ENCODE peak calls at places on chromosomes 5 and 9, in seven cellular contexts. Y, B, N, C, Q, P and L are unnamed samples.

GRCh38 chr5:168424506-168425298 is 61.6 kb upstream of the RARS1 start:
- DNase-seq in Y (no peak), B (no peak), N (no peak), C (no peak), Q (no peak), P (no peak), L (no peak)

GRCh38 chr9:129398101-129398795 is 220.2 kb upstream of the IER5L start:
- DNase-seq in Y (no peak), B (no peak), N (no peak), C (no peak), Q (peak; percentile 27), P (no peak), L (no peak)

GRCh38 chr9:69130456-69131441 is 43.3 kb upstream of the TJP2 start:
- DNase-seq in Y (no peak), B (no peak), N (no peak), C (no peak), Q (no peak), P (no peak), L (no peak)

GRCh38 chr5:140114341-140115185 is 654 bp downstream of the PURA start:
- DNase-seq in Y (no peak), B (no peak), N (no peak), C (peak; percentile 45), Q (peak; percentile 69), P (no peak), L (peak; percentile 84)

GRCh38 chr9:109906766-109907382 is 126.9 kb downstream of the PALM2AKAP2 start:
- DNase-seq in Y (no peak), B (no peak), N (peak; percentile 8), C (no peak), Q (no peak), P (no peak), L (no peak)

GRCh38 chr9:112337547-112337946 is 4.1 kb upstream of the PTBP3 start:
- DNase-seq in Y (no peak), B (no peak), N (peak; percentile 80), C (no peak), Q (no peak), P (no peak), L (no peak)

GRCh38 chr9:111726949-111727348 is 65.5 kb downstream of the GNG10 start:
- DNase-seq in Y (no peak), B (no peak), N (no peak), C (no peak), Q (no peak), P (no peak), L (no peak)

GRCh38 chr9:17480966-17481365 is 97.9 kb upstream of the SH3GL2 start:
- DNase-seq in Y (no peak), B (no peak), N (no peak), C (no peak), Q (no peak), P (no peak), L (no peak)

GRCh38 chr9:91395106-91395552 is 28.5 kb downstream of the NFIL3 start:
- DNase-seq in Y (no peak), B (no peak), N (peak; percentile 88), C (no peak), Q (no peak), P (no peak), L (no peak)

GRCh38 chr5:139205144-139205543 is 7.0 kb upstream of the SIL1 start:
- DNase-seq in Y (no peak), B (no peak), N (no peak), C (no peak), Q (no peak), P (no peak), L (no peak)

GRCh38 chr9:75265525-75265972 is 177.2 kb downstream of the OSTF1 start:
- DNase-seq in Y (peak; percentile 7), B (peak; percentile 15), N (peak; percentile 30), C (peak; percentile 29), Q (peak; percentile 28), P (no peak), L (peak; percentile 39)

GRCh38 chr9:91156451-91157234 is 205.1 kb downstream of the AUH start:
- DNase-seq in Y (no peak), B (no peak), N (no peak), C (no peak), Q (no peak), P (no peak), L (no peak)

DNA sequence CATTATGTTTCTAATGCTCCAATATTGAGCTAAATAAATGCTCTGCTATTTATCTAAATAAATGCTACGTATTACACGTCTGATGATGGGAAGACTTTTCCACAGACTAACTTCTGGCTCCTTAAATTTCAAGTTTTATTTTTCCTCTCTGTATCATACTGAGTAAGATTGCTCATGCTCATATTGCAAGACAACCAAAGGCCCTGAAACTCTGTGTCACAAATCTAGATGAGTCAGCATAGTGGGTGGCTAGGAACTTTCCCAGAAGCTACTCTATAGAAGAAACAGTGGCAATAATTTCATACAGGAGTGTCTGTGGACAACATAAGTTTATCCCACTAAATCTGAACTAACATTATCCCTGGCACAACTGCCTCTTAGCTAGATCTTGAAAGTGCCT is 53.0 kb upstream of the RFX3 start:
- DNase-seq in Y (no peak), B (no peak), N (no peak), C (no peak), Q (no peak), P (no peak), L (no peak)
- TF ChIP-seq JUND in Y (no peak), B (no peak), N (no peak), C (no peak), Q (no peak), P (no peak), L (no peak)

DNA sequence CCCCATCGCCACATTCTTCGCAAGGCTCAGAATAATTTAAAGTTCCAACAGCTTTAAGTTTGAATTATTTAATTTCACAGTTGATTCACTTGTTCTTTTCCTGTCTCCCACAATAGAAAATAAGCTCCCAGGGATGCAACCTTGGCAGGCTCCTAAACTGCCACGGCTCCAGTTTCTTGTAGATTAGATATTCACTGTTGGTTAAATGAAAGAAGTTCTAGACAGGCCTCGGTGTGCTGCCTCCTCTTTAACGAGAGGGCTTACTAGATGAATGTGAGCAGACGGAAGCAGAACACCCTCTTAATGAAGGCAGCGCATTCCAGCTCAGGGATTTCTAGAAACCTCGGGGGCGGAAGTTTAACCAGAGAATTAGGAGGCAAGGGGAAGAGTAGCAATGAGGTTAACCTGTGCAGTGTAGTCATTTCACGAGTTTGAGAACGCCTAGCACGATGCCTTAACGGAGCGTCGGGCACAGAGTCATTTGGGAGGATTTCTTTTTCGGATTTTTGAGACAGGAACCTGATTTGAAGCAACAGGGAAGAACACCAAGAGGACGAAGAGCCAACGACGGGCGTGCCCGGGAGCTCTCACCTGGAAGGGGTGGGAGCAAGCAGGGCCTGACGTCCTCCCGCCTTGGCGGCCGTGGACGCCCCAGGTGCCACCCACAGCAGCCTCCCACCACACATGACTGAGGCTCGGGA is 637 bp upstream of the SMC5 start:
- DNase-seq in Y (no peak), B (peak; percentile 0), N (peak; percentile 26), C (no peak), Q (peak; percentile 30), P (no peak), L (no peak)
- TF ChIP-seq JUND in Y (no peak), B (no peak), N (no peak), C (no peak), Q (no peak), P (no peak), L (no peak)

GRCh38 chr5:8633706-8634105 is 764.8 kb downstream of the MTRR start:
- DNase-seq in Y (no peak), B (no peak), N (no peak), C (no peak), Q (no peak), P (no peak), L (no peak)
- TF ChIP-seq JUND in Y (no peak), B (no peak), N (no peak), C (no peak), Q (no peak), P (no peak), L (no peak)

DNA sequence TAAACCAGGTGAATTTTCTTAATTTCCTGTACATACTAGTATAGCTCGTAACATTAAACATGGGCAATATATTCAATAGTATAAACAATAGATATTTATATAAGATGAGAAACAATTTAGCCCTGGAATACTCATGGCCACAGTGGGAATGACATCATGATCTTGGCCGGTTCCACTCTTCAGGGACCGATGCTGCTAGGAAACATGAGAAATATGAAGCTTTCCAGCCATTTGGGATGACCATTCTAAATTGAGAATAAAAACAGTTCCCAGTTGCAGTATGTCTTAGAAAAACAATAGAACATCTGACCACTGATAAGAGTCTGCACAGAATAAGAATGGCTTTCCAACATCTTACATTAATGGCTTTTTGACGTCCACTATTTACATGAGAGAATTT is 33.3 kb upstream of the SLCO6A1 start:
- DNase-seq in Y (no peak), B (no peak), N (no peak), C (no peak), Q (no peak), P (no peak), L (no peak)
- TF ChIP-seq JUND in Y (no peak), B (no peak), N (no peak), C (no peak), Q (no peak), P (no peak), L (no peak)

GRCh38 chr9:97900103-97900737 is 22.1 kb downstream of the TRMO start:
- DNase-seq in Y (no peak), B (no peak), N (no peak), C (no peak), Q (no peak), P (no peak), L (no peak)
- TF ChIP-seq JUND in Y (no peak), B (no peak), N (no peak), C (no peak), Q (no peak), P (no peak), L (no peak)

GRCh38 chr9:6669881-6670280 is 24.4 kb upstream of the GLDC start:
- DNase-seq in Y (no peak), B (no peak), N (no peak), C (no peak), Q (no peak), P (no peak), L (no peak)
- TF ChIP-seq JUND in Y (no peak), B (no peak), N (no peak), C (no peak), Q (no peak), P (no peak), L (no peak)

GRCh38 chr5:172886974-172887491 is 53.0 kb downstream of the ERGIC1 start:
- DNase-seq in Y (no peak), B (no peak), N (peak; percentile 85), C (no peak), Q (no peak), P (no peak), L (peak; percentile 50)
- TF ChIP-seq JUND in Y (no peak), B (no peak), N (no peak), C (no peak), Q (no peak), P (no peak), L (no peak)

GRCh38 chr5:176985516-176985915 is 21.1 kb downstream of the UIMC1 start:
- DNase-seq in Y (no peak), B (no peak), N (no peak), C (no peak), Q (no peak), P (no peak), L (no peak)
- TF ChIP-seq JUND in Y (no peak), B (no peak), N (no peak), C (no peak), Q (no peak), P (no peak), L (no peak)